ENCODE peak calls at places on chromosomes 16 and 17, in four cellular contexts. O, B, Z and E are unnamed samples.

GRCh38 chr17:83109793-83110645 is 30.6 kb downstream of the METRNL start:
- DNase-seq in Z (peak; percentile 76), O (peak; percentile 76), B (no peak), E (peak; percentile 93)

GRCh38 chr17:39239640-39240314 is 14.0 kb upstream of the STAC2 start:
- DNase-seq in O (no peak), B (peak; percentile 81), Z (peak; percentile 59), E (peak; percentile 48)

GRCh38 chr17:36947922-36948716 is 635 bp upstream of the AATF start:
- DNase-seq in B (no peak), Z (no peak), O (no peak), E (no peak)

GRCh38 chr17:81844327-81844851 is 9.5 kb upstream of the PPP1R27 start:
- DNase-seq in Z (no peak), O (no peak), B (no peak), E (no peak)

GRCh38 chr17:72421128-72422092 is 300.6 kb downstream of the SOX9 start:
- DNase-seq in B (no peak), Z (peak; percentile 99), O (no peak), E (peak; percentile 95)

GRCh38 chr16:15672514-15673167 is 22.6 kb downstream of the NDE1 start:
- DNase-seq in Z (no peak), O (peak; percentile 76), B (no peak), E (peak; percentile 97)

GRCh38 chr16:84907575-84907974 is 87.8 kb downstream of the CRISPLD2 start:
- DNase-seq in B (no peak), O (no peak), Z (no peak), E (no peak)

GRCh38 chr16:53848277-53848942 is 144.5 kb downstream of the FTO start:
- DNase-seq in Z (no peak), B (no peak), O (no peak), E (no peak)

GRCh38 chr17:38912221-38912813 is 13.1 kb upstream of the LASP1NB start:
- DNase-seq in B (no peak), O (peak; percentile 90), Z (no peak), E (no peak)

GRCh38 chr16:90046122-90046970 is 27.1 kb upstream of the DBNDD1 start:
- DNase-seq in Z (no peak), B (no peak), O (no peak), E (no peak)

GRCh38 chr16:81036751-81037350 is 1.2 kb downstream of the ATMIN start:
- DNase-seq in O (no peak), B (no peak), Z (no peak), E (peak; percentile 9)

GRCh38 chr17:44795928-44796327 is 34.2 kb downstream of the GJC1 start:
- DNase-seq in Z (no peak), O (no peak), B (no peak), E (no peak)
- H3K27ac ChIP-seq in Z (peak overlapping the region; percentile 61), O (no peak overlapping the region), B (peak overlapping the region; percentile 70), E (peak overlapping the region; percentile 67)

GRCh38 chr17:46195217-46195855 is 2.1 kb upstream of the KANSL1 start:
- DNase-seq in O (no peak), Z (no peak), B (no peak), E (no peak)
- TF ChIP-seq CTCF in O (no peak), Z (no peak), B (no peak), E (peak; percentile 38)

GRCh38 chr16:76784530-76784929 is 406.5 kb upstream of the MON1B start:
- DNase-seq in B (no peak), O (no peak), Z (no peak), E (no peak)
- H3K27ac ChIP-seq in B (no peak overlapping the region), O (no peak overlapping the region), Z (no peak overlapping the region), E (no peak overlapping the region)

DNA sequence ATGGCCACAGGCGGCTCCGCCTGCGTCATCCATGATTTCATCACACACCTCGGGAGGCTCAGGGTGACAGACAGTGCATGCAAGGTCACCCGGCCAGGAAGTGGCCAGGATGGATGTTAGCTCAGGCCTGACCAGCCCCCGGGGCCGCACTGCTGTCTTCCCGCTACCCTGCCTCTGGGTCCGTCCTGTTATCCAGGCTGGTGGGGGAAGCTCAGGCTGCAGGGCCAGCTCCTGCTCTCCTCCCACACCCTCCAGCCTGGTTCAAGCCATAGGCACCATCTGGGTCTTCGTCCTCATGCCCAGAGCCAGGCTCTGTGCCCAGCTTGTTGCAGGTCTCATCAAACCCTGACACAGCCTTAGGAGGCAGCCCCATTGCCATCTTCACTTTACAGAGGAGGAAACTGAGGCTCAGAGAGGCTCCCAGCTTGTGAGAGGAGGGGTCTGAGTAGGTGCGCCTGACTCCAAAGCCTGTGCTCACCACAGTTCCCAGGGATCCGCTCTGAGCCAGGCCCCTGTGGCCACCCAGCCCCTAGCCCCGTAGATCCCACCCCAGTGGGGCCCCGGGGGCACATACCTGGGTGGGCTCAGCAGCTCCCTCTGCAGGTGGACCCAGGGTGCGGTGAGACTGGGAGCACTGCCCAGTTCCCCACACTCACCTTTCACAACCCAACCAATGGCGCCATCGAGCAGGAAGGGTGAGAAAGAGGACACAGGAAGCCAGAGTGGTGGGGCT is 414 bp upstream of the ADGRG3 start:
- DNase-seq in B (no peak), Z (no peak), O (no peak), E (no peak)
- TF ChIP-seq CTCF in B (peak; percentile 36), Z (peak; percentile 55), O (no peak), E (no peak)

GRCh38 chr17:57940217-57940616 is 15.0 kb downstream of the CUEDC1 start:
- DNase-seq in O (no peak), B (no peak), Z (no peak), E (no peak)

GRCh38 chr17:57943140-57943539 is 12.1 kb downstream of the CUEDC1 start:
- DNase-seq in Z (no peak), B (no peak), O (no peak), E (no peak)

GRCh38 chr17:57941384-57942370 is 13.5 kb downstream of the CUEDC1 start:
- DNase-seq in O (no peak), Z (no peak), B (no peak), E (no peak)

GRCh38 chr17:57939797-57940196 is 15.4 kb downstream of the CUEDC1 start:
- DNase-seq in O (no peak), Z (no peak), B (no peak), E (no peak)

GRCh38 chr17:57940653-57941329 is 14.4 kb downstream of the CUEDC1 start:
- DNase-seq in B (no peak), Z (no peak), O (no peak), E (no peak)
- H3K27ac ChIP-seq in B (no peak overlapping the region), Z (peak overlapping the region; percentile 23), O (no peak overlapping the region), E (peak overlapping the region; percentile 57)

GRCh38 chr17:68431661-68432071 is 25.6 kb downstream of the WIPI1 start:
- DNase-seq in O (no peak), B (peak; percentile 65), Z (peak; percentile 39), E (peak; percentile 4)
- TF ChIP-seq CTCF in O (no peak), B (peak; percentile 60), Z (peak; percentile 67), E (no peak)

DNA sequence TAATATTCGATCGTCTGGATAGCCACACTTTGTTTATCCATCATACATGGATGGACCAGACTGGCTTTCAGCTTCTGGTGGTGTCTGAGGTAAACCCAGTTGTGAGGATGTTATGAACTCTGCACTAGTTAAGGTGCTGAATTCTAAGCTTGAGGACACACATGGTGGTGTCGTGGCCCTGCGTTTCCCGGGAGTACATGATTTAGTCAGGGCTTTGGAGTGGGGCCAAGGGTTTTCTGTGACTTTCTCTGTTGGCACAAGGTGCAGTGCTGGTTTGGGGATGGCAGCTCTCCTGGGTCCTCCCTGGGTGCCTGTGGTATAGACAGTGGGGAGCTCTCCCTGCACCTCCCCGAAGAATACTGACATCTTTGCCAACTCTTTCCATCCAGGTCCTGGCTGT is 116.6 kb downstream of the SPECC1 start:
- DNase-seq in O (no peak), Z (no peak), B (no peak), E (no peak)
- H3K27ac ChIP-seq in O (no peak overlapping the region), Z (no peak overlapping the region), B (no peak overlapping the region), E (no peak overlapping the region)

GRCh38 chr16:88755745-88756443 is 29.1 kb downstream of the PIEZO1 start:
- DNase-seq in Z (no peak), O (no peak), B (no peak), E (no peak)

GRCh38 chr16:88754109-88754911 is 30.7 kb downstream of the PIEZO1 start:
- DNase-seq in Z (no peak), B (no peak), O (no peak), E (no peak)

GRCh38 chr16:88753191-88753590 is 31.8 kb downstream of the PIEZO1 start:
- DNase-seq in Z (no peak), B (no peak), O (no peak), E (no peak)

GRCh38 chr16:88753600-88753999 is 31.4 kb downstream of the PIEZO1 start:
- DNase-seq in O (no peak), B (no peak), Z (no peak), E (no peak)

DNA sequence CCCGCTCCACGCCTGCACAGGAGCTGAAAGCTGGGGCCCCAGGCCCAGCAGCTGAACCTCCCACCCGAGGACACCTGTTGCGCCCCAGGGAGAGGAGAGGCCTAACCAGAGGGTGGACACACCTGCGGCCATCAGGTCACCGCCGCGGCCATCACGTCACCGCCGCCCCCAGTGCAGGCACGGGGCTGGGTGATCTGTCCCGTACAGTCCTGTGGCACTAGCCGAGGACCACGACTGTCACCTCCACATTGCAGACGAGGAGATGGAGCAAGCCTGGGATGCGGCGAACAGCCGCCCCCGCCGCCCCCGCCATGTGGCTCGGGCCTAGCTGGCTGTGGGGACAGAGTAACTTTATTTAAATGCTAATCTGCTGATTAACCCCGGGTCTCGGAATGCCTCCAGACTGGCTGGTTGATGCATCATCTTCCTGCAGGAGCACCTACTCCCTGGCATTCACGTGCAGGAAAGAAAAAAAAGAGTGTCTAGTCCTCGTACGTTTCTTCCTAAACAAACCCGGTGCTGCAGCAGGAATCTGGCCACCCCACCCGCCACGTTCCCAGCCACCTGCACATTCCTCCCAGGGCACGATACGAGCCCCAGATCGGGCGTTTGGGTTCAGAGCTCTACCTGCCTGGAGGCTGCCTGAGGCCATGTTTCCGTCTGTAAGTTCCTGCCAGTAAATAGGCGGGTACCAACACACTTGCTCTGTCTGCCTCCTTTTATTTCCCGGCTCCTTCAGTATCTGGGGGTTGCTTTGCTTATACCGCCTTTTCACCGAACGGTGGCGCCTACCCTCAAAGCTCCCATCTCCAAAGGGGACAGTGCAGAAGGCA is 29.9 kb downstream of the PIEZO1 start:
- DNase-seq in O (no peak), Z (no peak), B (peak; percentile 80), E (peak; percentile 82)
- TF ChIP-seq CTCF in O (no peak), Z (no peak), B (peak; percentile 68), E (peak; percentile 40)